ENCODE peak calls at places on chromosomes 13 and 19, in seven cellular contexts. M, Q, L, F, W, T and Z are unnamed samples.

GRCh38 chr19:37899453-37899852 is 6.9 kb downstream of the WDR87 start:
- DNase-seq in M (no peak), W (no peak), Q (no peak), T (no peak), F (no peak), L (no peak), Z (no peak)

GRCh38 chr13:33281951-33282595 is 3.5 kb downstream of the STARD13 start:
- DNase-seq in M (no peak), W (no peak), Q (no peak), F (no peak), T (no peak), L (no peak), Z (no peak)

GRCh38 chr19:6273701-6274601 is 5.8 kb downstream of the MLLT1 start:
- DNase-seq in W (peak), M (no peak), L (no peak), Q (peak), F (no peak), T (no peak), Z (peak)

GRCh38 chr13:97834255-97834654 is 119.2 kb upstream of the IPO5 start:
- DNase-seq in Q (no peak), L (no peak), M (no peak), T (no peak), W (no peak), F (no peak), Z (no peak)

GRCh38 chr19:44447864-44448674 is at the start of gene ZNF229:
- DNase-seq in L (peak), T (peak), F (peak), Q (peak), M (peak), W (peak), Z (peak)

GRCh38 chr13:52034616-52035226 is 10.2 kb downstream of the UTP14C start:
- DNase-seq in W (no peak), L (no peak), T (no peak), M (no peak), F (no peak), Q (no peak), Z (peak)

GRCh38 chr19:41774515-41774980 is 19.2 kb downstream of the CEACAM6 start:
- DNase-seq in W (no peak), F (peak), M (no peak), Q (no peak), T (no peak), L (no peak), Z (peak)

GRCh38 chr13:41944229-41944628 is 16.7 kb downstream of the VWA8 start:
- DNase-seq in Q (no peak), W (no peak), M (no peak), F (no peak), T (no peak), L (no peak), Z (no peak)

GRCh38 chr13:43077906-43078305 is 54.5 kb downstream of the DNAJC15 start:
- DNase-seq in W (no peak), T (peak), M (no peak), L (no peak), Q (no peak), F (no peak), Z (no peak)

GRCh38 chr13:43377149-43377548 is 353.8 kb downstream of the DNAJC15 start:
- DNase-seq in F (no peak), T (no peak), W (no peak), L (no peak), Q (peak), M (no peak), Z (no peak)

GRCh38 chr13:26499209-26499601 is 58.3 kb upstream of the WASF3 start:
- DNase-seq in W (no peak), Q (no peak), T (no peak), L (no peak), F (no peak), M (no peak), Z (no peak)

GRCh38 chr13:47215741-47216140 is 318.9 kb upstream of the HTR2A start:
- DNase-seq in W (no peak), Q (no peak), M (peak), F (no peak), T (peak), L (no peak), Z (no peak)

GRCh38 chr19:17847538-17848366 is at the start of gene JAK3:
- DNase-seq in Q (no peak), F (peak), T (peak), W (peak), M (no peak), L (peak), Z (no peak)

GRCh38 chr13:26280295-26280694 is 26.4 kb downstream of the CDK8 start:
- DNase-seq in T (no peak), Q (no peak), F (no peak), L (no peak), W (no peak), M (peak), Z (no peak)